ENCODE peak calls at places on chromosomes 6 and 20, in eight cellular contexts. One of them, this sample, is unnamed.
A peak's percentile ranks its signal among the peaks of the same experiment; 100 is the strongest.

GRCh38 chr20:17568972-17569471 is 853 bp upstream of the DSTN start:
- DNase-seq in B cell: peak; percentile 44
- DNase-seq in left lung: peak; percentile 90
- DNase-seq in mucosa of descending colon: peak; percentile 85
- DNase-seq in endothelial cell: peak; percentile 78
- DNase-seq in PC-9: peak; percentile 94
- DNase-seq in AG04450: peak; percentile 93
- DNase-seq in H9: peak; percentile 77
- DNase-seq in this sample: peak; percentile 23

GRCh38 chr6:28985396-28986164 is 19.5 kb downstream of the ZNF311 start:
- DNase-seq in left lung: peak; percentile 82
- DNase-seq in mucosa of descending colon: peak; percentile 93
- DNase-seq in PC-9: peak; percentile 90
- DNase-seq in B cell: no peak
- DNase-seq in AG04450: peak; percentile 96
- DNase-seq in H9: peak; percentile 96
- DNase-seq in endothelial cell: peak; percentile 78
- DNase-seq in this sample: peak; percentile 65

GRCh38 chr6:39263299-39264037 is 34.2 kb upstream of the KCNK5 start:
- DNase-seq in B cell: no peak
- DNase-seq in PC-9: no peak
- DNase-seq in endothelial cell: no peak
- DNase-seq in AG04450: no peak
- DNase-seq in mucosa of descending colon: no peak
- DNase-seq in H9: no peak
- DNase-seq in left lung: no peak
- DNase-seq in this sample: no peak

GRCh38 chr6:119129148-119129967 is 50.9 kb upstream of the FAM184A start:
- DNase-seq in B cell: peak; percentile 50
- DNase-seq in left lung: no peak
- DNase-seq in endothelial cell: no peak
- DNase-seq in AG04450: peak; percentile 53
- DNase-seq in PC-9: peak; percentile 20
- DNase-seq in H9: peak; percentile 42
- DNase-seq in mucosa of descending colon: peak; percentile 71
- DNase-seq in this sample: peak; percentile 28

GRCh38 chr20:63708301-63709148 is 686 bp downstream of the ZGPAT start:
- DNase-seq in B cell: peak; percentile 21
- DNase-seq in left lung: peak; percentile 77
- DNase-seq in mucosa of descending colon: no peak
- DNase-seq in H9: peak; percentile 28
- DNase-seq in AG04450: no peak
- DNase-seq in endothelial cell: peak; percentile 26
- DNase-seq in PC-9: no peak
- DNase-seq in this sample: no peak

GRCh38 chr20:2396241-2396814 is 15.6 kb downstream of the TGM6 start:
- DNase-seq in endothelial cell: no peak
- DNase-seq in PC-9: no peak
- DNase-seq in left lung: no peak
- DNase-seq in AG04450: no peak
- DNase-seq in B cell: no peak
- DNase-seq in mucosa of descending colon: no peak
- DNase-seq in H9: no peak
- DNase-seq in this sample: no peak

GRCh38 chr6:3281669-3282460 is 23.1 kb downstream of the PSMG4 start:
- DNase-seq in PC-9: peak; percentile 32
- DNase-seq in AG04450: peak; percentile 13
- DNase-seq in mucosa of descending colon: no peak
- DNase-seq in left lung: no peak
- DNase-seq in B cell: no peak
- DNase-seq in endothelial cell: no peak
- DNase-seq in H9: no peak
- DNase-seq in this sample: no peak

GRCh38 chr20:25020901-25021301 is 28.4 kb upstream of the APMAP start:
- DNase-seq in PC-9: no peak
- DNase-seq in H9: no peak
- DNase-seq in endothelial cell: no peak
- DNase-seq in AG04450: no peak
- DNase-seq in B cell: no peak
- DNase-seq in mucosa of descending colon: no peak
- DNase-seq in left lung: no peak
- DNase-seq in this sample: no peak

GRCh38 chr20:59692139-59692538 is 87.8 kb downstream of the PHACTR3 start:
- DNase-seq in PC-9: no peak
- DNase-seq in left lung: no peak
- DNase-seq in AG04450: no peak
- DNase-seq in mucosa of descending colon: no peak
- DNase-seq in H9: no peak
- DNase-seq in endothelial cell: no peak
- DNase-seq in B cell: no peak
- DNase-seq in this sample: no peak

GRCh38 chr20:4090756-4091331 is 75.5 kb upstream of the RNF24 start:
- DNase-seq in H9: no peak
- DNase-seq in endothelial cell: no peak
- DNase-seq in B cell: no peak
- DNase-seq in AG04450: peak; percentile 61
- DNase-seq in mucosa of descending colon: no peak
- DNase-seq in PC-9: no peak
- DNase-seq in left lung: no peak
- DNase-seq in this sample: no peak

GRCh38 chr20:4095639-4096038 is 80.3 kb upstream of the RNF24 start:
- DNase-seq in left lung: no peak
- DNase-seq in endothelial cell: no peak
- DNase-seq in PC-9: no peak
- DNase-seq in B cell: no peak
- DNase-seq in mucosa of descending colon: no peak
- DNase-seq in AG04450: no peak
- DNase-seq in H9: no peak
- DNase-seq in this sample: no peak

GRCh38 chr20:4088766-4089165 is 73.4 kb upstream of the RNF24 start:
- DNase-seq in AG04450: no peak
- DNase-seq in left lung: no peak
- DNase-seq in endothelial cell: no peak
- DNase-seq in H9: no peak
- DNase-seq in PC-9: no peak
- DNase-seq in B cell: no peak
- DNase-seq in mucosa of descending colon: no peak
- DNase-seq in this sample: no peak

GRCh38 chr20:4091332-4092135 is 76.2 kb upstream of the RNF24 start:
- DNase-seq in AG04450: peak; percentile 73
- DNase-seq in H9: peak; percentile 83
- DNase-seq in B cell: peak; percentile 43
- DNase-seq in endothelial cell: peak; percentile 76
- DNase-seq in left lung: peak; percentile 89
- DNase-seq in mucosa of descending colon: peak; percentile 77
- DNase-seq in PC-9: peak; percentile 72
- DNase-seq in this sample: peak; percentile 75

DNA sequence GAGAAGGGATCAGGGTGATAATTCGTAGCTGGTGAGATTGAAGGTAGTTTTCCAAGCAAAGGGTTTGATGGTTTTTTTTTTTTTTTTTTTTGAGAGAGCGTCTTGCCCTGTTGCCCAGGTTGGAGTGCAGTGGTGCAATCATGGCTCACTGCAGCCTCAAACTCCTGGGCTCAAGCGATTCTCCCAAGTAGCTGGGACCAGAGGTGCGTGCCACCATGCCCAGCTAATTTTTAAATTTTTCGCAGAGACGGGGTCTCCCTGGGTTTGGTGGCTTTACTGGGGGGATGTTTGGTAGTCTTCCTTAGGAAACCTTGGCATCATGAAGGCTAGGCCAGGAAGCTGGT is 76.8 kb upstream of the RNF24 start:
- DNase-seq in H9: no peak
- DNase-seq in PC-9: no peak
- DNase-seq in mucosa of descending colon: no peak
- DNase-seq in endothelial cell: no peak
- DNase-seq in B cell: no peak
- DNase-seq in left lung: no peak
- DNase-seq in AG04450: no peak
- DNase-seq in this sample: no peak
- TF ChIP-seq CTCF in H9: no peak
- TF ChIP-seq CTCF in PC-9: no peak
- TF ChIP-seq CTCF in mucosa of descending colon: no peak
- TF ChIP-seq CTCF in endothelial cell: no peak
- TF ChIP-seq CTCF in B cell: peak; percentile 28
- TF ChIP-seq CTCF in left lung: no peak
- TF ChIP-seq CTCF in AG04450: no peak
- TF ChIP-seq CTCF in this sample: no peak

GRCh38 chr6:170166511-170167122 is 124.3 kb downstream of the DLL1 start:
- DNase-seq in mucosa of descending colon: no peak
- DNase-seq in left lung: peak; percentile 69
- DNase-seq in PC-9: no peak
- DNase-seq in AG04450: no peak
- DNase-seq in B cell: no peak
- DNase-seq in endothelial cell: no peak
- DNase-seq in H9: no peak
- DNase-seq in this sample: no peak

GRCh38 chr6:170165085-170165484 is 125.8 kb downstream of the DLL1 start:
- DNase-seq in left lung: peak; percentile 68
- DNase-seq in H9: peak; percentile 45
- DNase-seq in AG04450: no peak
- DNase-seq in PC-9: no peak
- DNase-seq in mucosa of descending colon: no peak
- DNase-seq in endothelial cell: no peak
- DNase-seq in B cell: no peak
- DNase-seq in this sample: no peak

GRCh38 chr6:170164271-170164900 is 126.5 kb downstream of the DLL1 start:
- DNase-seq in endothelial cell: no peak
- DNase-seq in H9: no peak
- DNase-seq in left lung: peak; percentile 51
- DNase-seq in PC-9: no peak
- DNase-seq in mucosa of descending colon: no peak
- DNase-seq in AG04450: no peak
- DNase-seq in B cell: no peak
- DNase-seq in this sample: no peak

GRCh38 chr6:170165501-170166117 is 125.3 kb downstream of the DLL1 start:
- DNase-seq in left lung: peak; percentile 75
- DNase-seq in B cell: no peak
- DNase-seq in H9: no peak
- DNase-seq in mucosa of descending colon: no peak
- DNase-seq in PC-9: no peak
- DNase-seq in endothelial cell: no peak
- DNase-seq in AG04450: no peak
- DNase-seq in this sample: no peak

DNA sequence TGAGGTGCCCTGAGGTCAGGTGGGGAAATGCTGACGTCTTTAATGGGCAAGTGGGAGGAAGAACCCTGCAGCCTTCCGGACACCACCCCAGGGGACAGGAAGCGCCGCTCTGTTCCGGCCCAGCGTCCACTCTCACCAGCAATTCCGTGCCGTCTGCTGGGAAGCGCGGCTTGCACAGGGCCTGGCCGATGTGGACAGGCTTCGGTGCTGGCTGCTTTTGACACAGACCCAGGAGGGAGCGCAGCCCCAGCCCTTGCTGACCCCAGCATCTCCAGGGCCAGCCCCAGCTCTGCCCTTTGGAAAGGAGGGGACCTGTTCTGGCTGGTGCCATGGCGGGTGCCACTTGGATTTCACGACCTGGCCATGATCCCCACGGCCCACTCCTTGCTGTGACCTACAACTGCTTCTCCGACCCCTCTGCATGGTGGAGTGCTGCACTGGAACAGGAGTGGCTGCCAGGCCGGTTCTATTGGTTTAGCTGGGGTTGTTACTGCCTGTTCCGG is 123.2 kb downstream of the DLL1 start:
- DNase-seq in left lung: peak; percentile 61
- DNase-seq in PC-9: no peak
- DNase-seq in mucosa of descending colon: no peak
- DNase-seq in H9: no peak
- DNase-seq in AG04450: no peak
- DNase-seq in B cell: no peak
- DNase-seq in endothelial cell: no peak
- DNase-seq in this sample: no peak
- TF ChIP-seq CTCF in left lung: no peak
- TF ChIP-seq CTCF in PC-9: no peak
- TF ChIP-seq CTCF in mucosa of descending colon: no peak
- TF ChIP-seq CTCF in H9: no peak
- TF ChIP-seq CTCF in AG04450: no peak
- TF ChIP-seq CTCF in B cell: no peak
- TF ChIP-seq CTCF in endothelial cell: no peak
- TF ChIP-seq CTCF in this sample: no peak

DNA sequence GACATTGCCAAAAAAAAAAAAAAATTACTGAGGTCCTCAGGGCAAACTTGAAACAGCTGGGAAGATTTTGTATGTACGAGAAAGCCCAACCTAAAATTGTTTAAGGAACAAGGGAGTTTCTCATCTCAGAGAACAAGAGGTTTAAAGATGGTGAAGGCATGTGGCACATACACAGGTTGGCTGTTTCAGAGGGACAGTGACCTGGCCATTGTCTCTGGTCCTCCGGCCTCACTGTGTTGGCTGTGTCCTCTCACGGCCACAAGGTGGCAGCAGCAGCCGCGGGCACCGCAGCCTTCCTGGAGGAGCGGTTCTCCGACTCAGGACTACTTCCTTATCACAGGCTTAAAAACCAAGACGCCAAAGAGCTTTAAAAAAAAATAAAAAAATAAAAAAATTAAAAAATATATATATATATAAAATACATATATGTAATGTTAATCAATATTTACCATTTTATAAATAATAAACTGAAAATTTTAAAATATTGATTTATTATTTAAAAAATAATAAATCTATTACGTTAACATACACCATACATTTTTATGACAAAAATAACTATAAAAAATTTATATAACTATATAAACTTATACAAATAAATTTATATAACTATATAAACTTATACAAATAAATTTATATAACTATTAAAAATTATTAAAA is 52.8 kb downstream of the GTF2H5 start:
- DNase-seq in PC-9: peak; percentile 75
- DNase-seq in left lung: peak; percentile 97
- DNase-seq in B cell: peak; percentile 78
- DNase-seq in endothelial cell: peak; percentile 81
- DNase-seq in AG04450: no peak
- DNase-seq in mucosa of descending colon: peak; percentile 82
- DNase-seq in H9: peak; percentile 91
- DNase-seq in this sample: peak; percentile 71
- TF ChIP-seq CTCF in PC-9: peak; percentile 89
- TF ChIP-seq CTCF in left lung: peak; percentile 94
- TF ChIP-seq CTCF in B cell: peak; percentile 98
- TF ChIP-seq CTCF in endothelial cell: peak; percentile 77
- TF ChIP-seq CTCF in AG04450: peak; percentile 92
- TF ChIP-seq CTCF in mucosa of descending colon: peak; percentile 92
- TF ChIP-seq CTCF in H9: peak; percentile 99
- TF ChIP-seq CTCF in this sample: peak; percentile 99

GRCh38 chr20:45305262-45305661 is 1.4 kb upstream of the RBPJL start:
- DNase-seq in PC-9: no peak
- DNase-seq in mucosa of descending colon: no peak
- DNase-seq in endothelial cell: no peak
- DNase-seq in left lung: no peak
- DNase-seq in AG04450: no peak
- DNase-seq in H9: peak; percentile 46
- DNase-seq in B cell: no peak
- DNase-seq in this sample: no peak
- TF ChIP-seq CTCF in PC-9: no peak
- TF ChIP-seq CTCF in mucosa of descending colon: no peak
- TF ChIP-seq CTCF in endothelial cell: no peak
- TF ChIP-seq CTCF in left lung: no peak
- TF ChIP-seq CTCF in AG04450: peak; percentile 17
- TF ChIP-seq CTCF in H9: peak; percentile 36
- TF ChIP-seq CTCF in B cell: no peak
- TF ChIP-seq CTCF in this sample: no peak

GRCh38 chr6:13769655-13770053 is 44.7 kb downstream of the MCUR1 start:
- DNase-seq in PC-9: no peak
- DNase-seq in mucosa of descending colon: no peak
- DNase-seq in AG04450: no peak
- DNase-seq in left lung: peak; percentile 78
- DNase-seq in H9: peak; percentile 68
- DNase-seq in B cell: no peak
- DNase-seq in endothelial cell: peak; percentile 11
- DNase-seq in this sample: no peak
- TF ChIP-seq CTCF in PC-9: peak; percentile 50
- TF ChIP-seq CTCF in mucosa of descending colon: no peak
- TF ChIP-seq CTCF in AG04450: peak; percentile 12
- TF ChIP-seq CTCF in left lung: no peak
- TF ChIP-seq CTCF in H9: peak; percentile 69
- TF ChIP-seq CTCF in B cell: no peak
- TF ChIP-seq CTCF in endothelial cell: peak; percentile 50
- TF ChIP-seq CTCF in this sample: peak; percentile 28

This sample was measured in neural crest cell.